ENCODE peak calls at places on chromosome 17, in four cellular contexts. J, M, N and Z are unnamed samples.

GRCh38 chr17:12536021-12536420 is 129.7 kb upstream of the MYOCD start:
- DNase-seq in N (no peak), J (no peak), M (no peak), Z (no peak)

GRCh38 chr17:70144260-70144846 is 25.0 kb upstream of the KCNJ2 start:
- DNase-seq in J (no peak), M (peak), N (no peak), Z (peak)

GRCh38 chr17:81693491-81694360 is 9.4 kb upstream of the MRPL12 start:
- DNase-seq in M (no peak), N (no peak), J (no peak), Z (no peak)

GRCh38 chr17:69870091-69870530 is 204.9 kb upstream of the KCNJ16 start:
- DNase-seq in M (no peak), N (no peak), J (peak), Z (peak)

GRCh38 chr17:57672205-57672632 is 72.9 kb downstream of the CCDC182 start:
- DNase-seq in N (no peak), J (peak), M (peak), Z (peak)

GRCh38 chr17:64095144-64095882 is 34.6 kb downstream of the ERN1 start:
- DNase-seq in N (no peak), J (no peak), M (no peak), Z (peak)

GRCh38 chr17:4161179-4161559 is 18.2 kb downstream of the CYB5D2 start:
- DNase-seq in J (peak), N (no peak), M (peak), Z (peak)

GRCh38 chr17:4555863-4556646 is 871 bp upstream of the MYBBP1A start:
- DNase-seq in J (no peak), M (no peak), N (no peak), Z (no peak)

GRCh38 chr17:27430882-27431491 is 25.3 kb upstream of the KSR1 start:
- DNase-seq in M (peak), N (no peak), J (no peak), Z (no peak)

GRCh38 chr17:64401941-64402340 is 11.3 kb upstream of the PECAM1 start:
- DNase-seq in M (no peak), J (no peak), N (no peak), Z (no peak)

GRCh38 chr17:42142371-42142896 is 12.4 kb downstream of the RAB5C start:
- DNase-seq in J (no peak), M (peak), N (no peak), Z (no peak)

GRCh38 chr17:76925333-76925935 is 57.2 kb downstream of the MGAT5B start:
- DNase-seq in M (no peak), N (no peak), J (no peak), Z (no peak)

GRCh38 chr17:19384723-19385391 is 2.1 kb downstream of the MFAP4 start:
- DNase-seq in N (no peak), J (no peak), M (peak), Z (peak)

GRCh38 chr17:2239882-2240430 is 63.6 kb downstream of the SMG6 start:
- DNase-seq in J (peak), M (peak), N (peak), Z (peak)

GRCh38 chr17:9991796-9992195 is 86.7 kb upstream of the RCVRN start:
- DNase-seq in N (no peak), M (no peak), J (no peak), Z (no peak)

GRCh38 chr17:57356153-57356721 is 99.9 kb downstream of the MSI2 start:
- DNase-seq in J (no peak), N (no peak), M (no peak), Z (no peak)

GRCh38 chr17:44000141-44000860 is 4.1 kb upstream of the NAGS start:
- DNase-seq in M (no peak), N (no peak), J (no peak), Z (no peak)

GRCh38 chr17:79873583-79873982 is 34.3 kb upstream of the CBX4 start:
- DNase-seq in N (no peak), M (no peak), J (no peak), Z (no peak)

GRCh38 chr17:83127431-83128160 is 48.2 kb downstream of the METRNL start:
- DNase-seq in M (no peak), N (no peak), J (no peak), Z (no peak)

GRCh38 chr17:67615011-67615561 is 102.7 kb upstream of the NOL11 start:
- DNase-seq in N (no peak), J (no peak), M (peak), Z (peak)

GRCh38 chr17:2198917-2199316 is 104.7 kb downstream of the SMG6 start:
- DNase-seq in M (peak), J (no peak), N (no peak), Z (no peak)

GRCh38 chr17:29642171-29642611 is 19.5 kb upstream of the CORO6 start:
- DNase-seq in J (no peak), N (no peak), M (no peak), Z (no peak)

GRCh38 chr17:42744283-42744805 is 496 bp downstream of the EZH1 start:
- DNase-seq in J (peak), M (peak), N (no peak), Z (peak)

GRCh38 chr17:56897646-56898424 is 16.0 kb downstream of the TRIM25 start:
- DNase-seq in M (no peak), J (no peak), N (no peak), Z (no peak)

GRCh38 chr17:67993998-67994361 is 2.3 kb downstream of the C17orf58 start:
- DNase-seq in N (no peak), M (peak), J (no peak), Z (peak)

GRCh38 chr17:27370776-27371175 is 76.9 kb downstream of the WSB1 start:
- DNase-seq in M (no peak), J (no peak), N (no peak), Z (no peak)

GRCh38 chr17:41367426-41368075 is 2.1 kb downstream of the KRT33B start:
- DNase-seq in N (no peak), J (peak), M (peak), Z (peak)

GRCh38 chr17:68544521-68544920 is 32.3 kb downstream of the PRKAR1A start:
- DNase-seq in J (no peak), M (no peak), N (no peak), Z (no peak)

GRCh38 chr17:49997773-49998703 is 3.0 kb upstream of the DLX3 start:
- DNase-seq in J (no peak), M (peak), N (peak), Z (no peak)

GRCh38 chr17:80664217-80664780 is 119.7 kb downstream of the RPTOR start:
- DNase-seq in N (no peak), M (no peak), J (no peak), Z (no peak)

DNA sequence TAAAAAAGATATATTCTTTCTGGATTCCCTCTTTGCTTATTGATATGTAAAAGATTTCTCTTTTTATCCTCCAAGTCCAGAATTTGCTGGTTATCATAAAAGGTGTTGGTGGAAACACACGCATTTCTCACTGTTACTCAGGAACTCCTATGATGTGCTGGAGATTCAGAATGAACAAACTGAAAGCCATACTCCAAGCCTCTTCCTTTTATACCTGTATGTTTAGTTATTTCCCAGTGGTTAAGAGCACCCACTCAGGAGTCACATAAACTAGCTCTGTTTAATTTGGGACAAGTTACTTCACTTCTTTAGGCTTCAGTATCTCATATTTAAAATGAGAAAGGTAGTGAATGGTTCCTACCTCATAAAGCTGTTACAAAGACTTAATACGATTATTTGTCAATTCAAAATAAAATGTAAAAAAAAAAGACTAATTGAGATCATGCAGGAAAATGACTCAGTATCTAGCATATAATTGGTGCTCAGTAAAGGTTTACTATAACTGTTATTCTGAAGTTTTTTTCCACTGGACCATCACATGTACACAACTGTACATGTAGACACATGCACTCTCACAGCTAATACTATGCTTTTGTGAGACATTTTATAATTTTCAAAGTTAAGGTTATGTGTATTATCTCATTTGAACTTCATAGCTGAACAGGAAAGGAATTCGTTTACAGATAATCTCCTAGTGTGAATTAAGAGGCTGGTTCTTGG is 47.1 kb downstream of the TNRC6C start:
- DNase-seq in M (no peak), J (no peak), N (no peak), Z (no peak)
- TF ChIP-seq CTCF in M (no peak), J (no peak), N (no peak), Z (no peak)

GRCh38 chr17:74682028-74682427 is 30.7 kb downstream of the CD300LF start:
- DNase-seq in J (no peak), M (no peak), N (no peak), Z (no peak)

GRCh38 chr17:74682442-74683190 is 30.1 kb downstream of the CD300LF start:
- DNase-seq in J (no peak), M (no peak), N (no peak), Z (no peak)

GRCh38 chr17:74690409-74690825 is 22.3 kb downstream of the CD300LF start:
- DNase-seq in N (no peak), M (no peak), J (no peak), Z (no peak)

GRCh38 chr17:74691151-74691550 is 21.6 kb downstream of the CD300LF start:
- DNase-seq in M (no peak), J (no peak), N (no peak), Z (no peak)

GRCh38 chr17:74686761-74687160 is 26.0 kb downstream of the CD300LF start:
- DNase-seq in M (no peak), N (no peak), J (no peak), Z (no peak)
- TF ChIP-seq CTCF in M (no peak), N (no peak), J (no peak), Z (no peak)

GRCh38 chr17:6713130-6713917 is at the start of gene SLC13A5:
- DNase-seq in N (peak), M (peak), J (no peak), Z (peak)
- TF ChIP-seq CTCF in N (no peak), M (peak), J (peak), Z (peak)

GRCh38 chr17:60109161-60109560 is 30.4 kb upstream of the HEATR6 start:
- DNase-seq in J (no peak), M (no peak), N (no peak), Z (no peak)

GRCh38 chr17:60108712-60109111 is 30.0 kb upstream of the HEATR6 start:
- DNase-seq in J (no peak), M (no peak), N (no peak), Z (no peak)

GRCh38 chr17:60106377-60107059 is 27.8 kb upstream of the HEATR6 start:
- DNase-seq in M (peak), J (no peak), N (no peak), Z (no peak)

GRCh38 chr17:60110586-60110985 is 31.9 kb upstream of the HEATR6 start:
- DNase-seq in M (no peak), N (no peak), J (no peak), Z (no peak)

DNA sequence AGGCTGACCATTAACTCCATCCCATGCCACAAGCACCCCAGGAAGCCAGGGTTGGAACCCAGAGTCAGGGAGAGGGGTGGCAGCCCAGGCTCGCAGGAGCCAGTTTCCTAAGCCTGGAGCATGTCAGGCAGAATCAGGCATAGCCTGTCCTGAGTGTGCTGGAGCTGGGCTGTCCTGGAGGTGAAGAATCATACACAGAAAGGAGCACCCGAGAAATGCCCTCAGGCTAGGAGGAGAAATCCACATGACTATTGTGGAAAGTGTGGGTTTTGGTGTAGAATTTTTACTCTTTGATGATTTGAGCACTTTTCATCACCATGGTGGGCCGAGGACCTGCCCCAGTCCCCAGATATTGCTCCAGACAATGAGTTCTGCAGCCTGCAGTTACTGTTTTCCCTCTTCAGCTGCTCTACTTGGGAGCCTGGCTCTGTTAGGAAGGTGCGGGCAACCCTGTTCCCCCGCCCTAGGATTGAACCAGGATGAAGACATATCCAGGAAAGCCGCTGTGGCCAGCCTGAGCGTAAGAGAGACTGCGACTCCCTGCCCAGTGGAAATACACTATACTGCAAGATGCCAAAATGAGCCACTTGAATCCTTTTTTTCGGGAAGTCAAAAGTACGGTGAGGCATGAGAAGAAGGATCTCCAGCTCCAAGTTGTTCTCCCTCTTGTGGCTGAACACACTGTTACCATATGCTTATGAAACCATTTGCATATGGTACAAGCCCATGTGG is 29.0 kb upstream of the HEATR6 start:
- DNase-seq in N (no peak), J (no peak), M (peak), Z (no peak)
- TF ChIP-seq CTCF in N (no peak), J (no peak), M (peak), Z (no peak)

GRCh38 chr17:46943511-46944393 is 20.8 kb downstream of the GOSR2 start:
- DNase-seq in J (no peak), M (peak), N (no peak), Z (no peak)
- TF ChIP-seq CTCF in J (no peak), M (no peak), N (no peak), Z (no peak)

GRCh38 chr17:78414178-78415162 is 36.0 kb downstream of the PGS1 start:
- DNase-seq in J (no peak), N (no peak), M (no peak), Z (no peak)

GRCh38 chr17:78415821-78416301 is 37.4 kb downstream of the PGS1 start:
- DNase-seq in N (no peak), M (no peak), J (no peak), Z (no peak)

GRCh38 chr17:78409191-78409621 is 30.8 kb downstream of the PGS1 start:
- DNase-seq in N (no peak), J (no peak), M (no peak), Z (no peak)

GRCh38 chr17:78411241-78411855 is 32.9 kb downstream of the PGS1 start:
- DNase-seq in J (no peak), M (no peak), N (no peak), Z (no peak)

DNA sequence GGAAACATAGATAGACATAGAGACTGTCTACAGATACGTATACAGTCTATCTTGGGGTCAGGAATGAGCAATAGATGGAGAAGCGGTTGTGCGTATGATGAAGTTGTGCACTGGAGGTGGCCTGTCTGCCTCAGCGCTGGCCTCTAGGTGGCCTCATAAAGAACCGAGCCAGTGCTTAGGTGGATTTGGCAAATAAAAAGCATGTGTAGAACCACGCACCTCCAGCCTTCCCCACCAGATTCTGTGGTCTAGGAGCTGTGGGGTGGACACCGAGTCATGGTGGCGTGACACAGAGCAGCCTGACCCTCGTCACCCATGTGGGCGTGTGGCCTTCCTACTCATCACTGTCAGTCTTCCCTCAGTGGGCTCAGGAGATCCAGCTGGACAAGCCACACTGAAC is 34.0 kb downstream of the PGS1 start:
- DNase-seq in N (no peak), J (no peak), M (peak), Z (no peak)
- TF ChIP-seq CTCF in N (no peak), J (peak), M (peak), Z (peak)

GRCh38 chr17:78315355-78316114 is 44.3 kb downstream of the SOCS3 start:
- DNase-seq in N (no peak), M (peak), J (no peak), Z (peak)
- TF ChIP-seq CTCF in N (no peak), M (peak), J (peak), Z (peak)